ENCODE peak calls at places on chromosomes 5 and 9, in eight cellular contexts. U, O, L, Y, G, N, K and H are unnamed samples.

GRCh38 chr5:175862131-175863012 is 9.0 kb upstream of the CPLX2 start:
- DNase-seq in N (no peak), O (no peak), K (no peak), U (no peak), Y (no peak), L (no peak), G (no peak), H (no peak)

GRCh38 chr5:179343902-179344300 is 1.4 kb downstream of the ADAMTS2 start:
- DNase-seq in Y (no peak), N (no peak), K (no peak), U (peak; percentile 8), O (no peak), G (peak; percentile 24), L (peak; percentile 82), H (peak; percentile 90)

GRCh38 chr9:18905033-18905882 is 127.8 kb downstream of the SAXO1 start:
- DNase-seq in N (no peak), Y (no peak), O (no peak), U (no peak), G (no peak), K (no peak), L (no peak), H (no peak)

GRCh38 chr5:14483504-14484157 is 98.0 kb upstream of the OTULINL start:
- DNase-seq in O (no peak), U (no peak), N (no peak), L (no peak), Y (no peak), K (no peak), G (no peak), H (no peak)

GRCh38 chr5:14109041-14109747 is 33.9 kb upstream of the TRIO start:
- DNase-seq in U (no peak), L (peak; percentile 64), N (peak; percentile 51), Y (no peak), O (no peak), K (no peak), G (peak; percentile 21), H (no peak)

GRCh38 chr5:4722886-4723285 is 417.2 kb upstream of the ADAMTS16 start:
- DNase-seq in U (no peak), G (no peak), O (no peak), K (no peak), Y (no peak), N (no peak), L (no peak), H (no peak)

GRCh38 chr5:129460951-129461815 is 1.1 kb downstream of the ADAMTS19 start:
- DNase-seq in O (no peak), Y (no peak), K (no peak), N (no peak), L (peak; percentile 25), G (peak; percentile 17), U (no peak), H (peak; percentile 82)

GRCh38 chr9:103266064-103266463 is 270.9 kb downstream of the CYLC2 start:
- DNase-seq in O (no peak), Y (no peak), G (no peak), K (no peak), N (no peak), U (no peak), L (no peak), H (no peak)

GRCh38 chr9:81825831-81826540 is 102.2 kb upstream of the SPATA31D4 start:
- DNase-seq in U (no peak), G (no peak), K (no peak), O (no peak), L (no peak), N (no peak), Y (no peak), H (no peak)

GRCh38 chr5:178667685-178668084 is 40.8 kb upstream of the CLK4 start:
- DNase-seq in K (no peak), L (no peak), Y (no peak), O (no peak), G (no peak), N (no peak), U (no peak), H (peak; percentile 23)

GRCh38 chr5:71887680-71888079 is 168.6 kb downstream of the CARTPT start:
- DNase-seq in O (no peak), L (peak; percentile 51), Y (peak; percentile 6), U (no peak), G (no peak), N (peak; percentile 43), K (no peak), H (peak; percentile 79)

GRCh38 chr9:132049323-132049882 is 30.3 kb downstream of the MED27 start:
- DNase-seq in G (no peak), N (no peak), U (no peak), Y (no peak), L (no peak), K (no peak), O (no peak), H (no peak)

GRCh38 chr9:136961279-136962065 is 9.4 kb downstream of the LCN12 start:
- DNase-seq in L (peak; percentile 61), U (no peak), N (no peak), K (no peak), Y (no peak), O (no peak), G (no peak), H (no peak)

GRCh38 chr9:96020300-96020821 is 144.9 kb downstream of the ERCC6L2 start:
- DNase-seq in G (no peak), K (no peak), U (no peak), L (no peak), O (no peak), Y (no peak), N (no peak), H (peak; percentile 17)

GRCh38 chr9:127522727-127523126 is 71.4 kb downstream of the LRSAM1 start:
- DNase-seq in O (no peak), N (no peak), G (no peak), Y (no peak), L (no peak), K (no peak), U (no peak), H (no peak)

GRCh38 chr9:91060520-91061343 is 259.1 kb downstream of the SYK start:
- DNase-seq in O (no peak), U (no peak), Y (peak; percentile 76), L (peak; percentile 85), G (no peak), N (no peak), K (no peak), H (no peak)

GRCh38 chr5:150409638-150410523 is 2.8 kb downstream of the CD74 start:
- DNase-seq in O (peak; percentile 16), G (no peak), K (peak; percentile 64), L (peak; percentile 97), U (no peak), Y (peak; percentile 91), N (no peak), H (peak; percentile 95)

GRCh38 chr9:13568851-13569618 is 289.5 kb upstream of the MPDZ start:
- DNase-seq in Y (no peak), U (no peak), K (no peak), L (peak; percentile 11), G (no peak), N (no peak), O (no peak), H (peak; percentile 46)

GRCh38 chr9:5263568-5264218 is 32.5 kb downstream of the INSL4 start:
- DNase-seq in U (no peak), G (no peak), O (no peak), Y (no peak), K (no peak), N (no peak), L (no peak), H (peak; percentile 60)

GRCh38 chr9:19650292-19650691 is 138.5 kb downstream of the SLC24A2 start:
- DNase-seq in U (no peak), Y (no peak), O (no peak), K (no peak), G (no peak), L (no peak), N (no peak), H (no peak)

GRCh38 chr9:124752967-124753366 is 18.1 kb downstream of the NR6A1 start:
- DNase-seq in L (peak; percentile 74), O (no peak), G (no peak), N (no peak), Y (no peak), K (no peak), U (no peak), H (no peak)

GRCh38 chr5:50667079-50667652 is 729 bp downstream of the PARP8 start:
- DNase-seq in U (no peak), K (no peak), Y (peak; percentile 58), N (no peak), G (peak; percentile 54), L (peak; percentile 58), O (peak; percentile 41), H (peak; percentile 76)

GRCh38 chr9:116059466-116059865 is 94.1 kb upstream of the PAPPA start:
- DNase-seq in O (no peak), Y (no peak), U (no peak), N (no peak), L (no peak), G (no peak), K (no peak), H (no peak)